ENCODE peak calls at places on chromosome 9, in seven cellular contexts. T is HepG2; E is CD8-positive, alpha-beta T cell; I is CD8-positive, alpha-beta memory T cell; F is brain microvascular endothelial cell; G is neuronal stem cell; D is dorsolateral prefrontal cortex. N is an unnamed sample.

GRCh38 chr9:4306066-4306787 is 6.4 kb upstream of the GLIS3 start:
- DNase-seq in T (peak; percentile 71), E (no peak), I (no peak), D (no peak), G (no peak), F (peak; percentile 41), N (no peak)

GRCh38 chr9:78074385-78075291 is 43.0 kb upstream of the GNAQ start:
- DNase-seq in F (no peak), E (no peak), D (no peak), I (peak; percentile 22), T (no peak), G (no peak), N (no peak)

GRCh38 chr9:4058931-4059330 is 240.9 kb downstream of the GLIS3 start:
- DNase-seq in D (no peak), T (no peak), F (no peak), E (no peak), G (no peak), I (no peak), N (no peak)

GRCh38 chr9:101629624-101630023 is 34.9 kb upstream of the PPP3R2 start:
- DNase-seq in F (no peak), E (no peak), T (no peak), G (no peak), I (no peak), D (no peak), N (no peak)

GRCh38 chr9:92463989-92464388 is 18.3 kb downstream of the ASPN start:
- DNase-seq in T (no peak), I (no peak), F (peak; percentile 70), D (no peak), E (no peak), G (no peak), N (no peak)

GRCh38 chr9:19785230-19785629 is 3.6 kb downstream of the SLC24A2 start:
- DNase-seq in D (no peak), F (no peak), E (no peak), T (no peak), I (no peak), G (no peak), N (no peak)

GRCh38 chr9:72478993-72479392 is 42.4 kb upstream of the TMC1 start:
- DNase-seq in I (no peak), E (no peak), D (no peak), F (no peak), G (no peak), T (no peak), N (no peak)

GRCh38 chr9:119289740-119290139 is 79.5 kb downstream of the BRINP1 start:
- DNase-seq in G (peak; percentile 64), T (peak; percentile 32), F (peak; percentile 20), E (no peak), D (no peak), I (no peak), N (no peak)

GRCh38 chr9:35481347-35481975 is 8.4 kb upstream of the RUSC2 start:
- DNase-seq in T (peak; percentile 54), G (no peak), D (no peak), I (no peak), F (peak; percentile 71), E (no peak), N (no peak)

GRCh38 chr9:95753762-95754465 is 121.6 kb upstream of the ERCC6L2 start:
- DNase-seq in F (no peak), E (no peak), D (no peak), I (no peak), G (no peak), T (no peak), N (no peak)

GRCh38 chr9:136664799-136665082 is 2.0 kb downstream of the EGFL7 start:
- DNase-seq in G (no peak), E (no peak), I (no peak), D (no peak), F (no peak), T (no peak), N (no peak)

GRCh38 chr9:136666364-136667216 is 3.9 kb downstream of the EGFL7 start:
- DNase-seq in I (no peak), F (no peak), T (no peak), D (no peak), E (no peak), G (no peak), N (no peak)

GRCh38 chr9:136664000-136664798 is 1.5 kb downstream of the EGFL7 start:
- DNase-seq in D (no peak), T (no peak), I (no peak), F (no peak), G (no peak), E (no peak), N (no peak)

GRCh38 chr9:136665704-136666363 is 3.1 kb downstream of the EGFL7 start:
- DNase-seq in D (no peak), E (no peak), T (no peak), G (no peak), F (no peak), I (no peak), N (no peak)

GRCh38 chr9:136665111-136665703 is 2.5 kb downstream of the EGFL7 start:
- DNase-seq in D (no peak), G (peak; percentile 35), F (no peak), E (peak; percentile 27), I (no peak), T (no peak), N (no peak)
- H3K27me3 ChIP-seq in D (no peaks in the 10 kb centered on the region), G (no peaks in the 10 kb centered on the region), F (no peaks in the 10 kb centered on the region), E (peaks cover 8% of the 10 kb centered on the region), I (peaks cover 11% of the 10 kb centered on the region), T (peaks cover 86% of the 10 kb centered on the region), N (no peaks in the 10 kb centered on the region)

GRCh38 chr9:33677506-33677809 is 117.9 kb upstream of the PRSS3 start:
- DNase-seq in I (no peak), G (no peak), D (no peak), F (no peak), T (no peak), E (no peak), N (no peak)
- H3K4me3 ChIP-seq in I (peak overlapping the region; percentile 19), G (peak overlapping the region; percentile 47), D (peak overlapping the region; percentile 75), F (peak overlapping the region; percentile 53), T (no peak overlapping the region), E (peak overlapping the region; percentile 43), N (peak overlapping the region; percentile 63)

GRCh38 chr9:127529671-127530070 is 78.4 kb downstream of the LRSAM1 start:
- DNase-seq in T (no peak), G (no peak), E (no peak), D (no peak), F (no peak), I (no peak), N (no peak)
- H3K27ac ChIP-seq in T (no peak overlapping the region), G (no peak overlapping the region), E (no peak overlapping the region), D (no peak overlapping the region), F (no peak overlapping the region), I (no peak overlapping the region), N (no peak overlapping the region)

DNA sequence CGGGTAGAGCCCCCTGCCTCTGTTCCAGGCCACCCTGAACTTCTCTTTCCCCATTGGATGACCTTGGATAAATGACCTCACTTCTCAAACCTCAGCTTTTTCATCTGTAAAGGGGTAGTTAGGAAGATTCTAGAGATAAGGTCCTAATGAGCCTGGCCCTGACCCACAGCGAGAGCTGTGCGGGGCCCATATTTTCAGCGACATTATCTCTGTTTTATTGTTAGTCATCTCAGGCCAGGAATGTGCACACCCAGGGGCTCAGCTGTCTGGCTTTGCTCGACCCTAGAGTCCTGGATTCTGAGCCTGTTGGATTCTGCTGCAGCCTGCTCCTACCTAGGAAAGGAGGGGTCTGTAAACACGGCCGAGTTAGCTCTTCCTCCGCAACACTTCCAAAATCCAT is 81.2 kb upstream of the LMX1B start:
- DNase-seq in D (no peak), T (no peak), I (no peak), G (no peak), F (no peak), E (no peak), N (no peak)
- H3K27me3 ChIP-seq in D (no peaks in the 10 kb centered on the region), T (no peaks in the 10 kb centered on the region), I (peaks cover 5% of the 10 kb centered on the region), G (no peaks in the 10 kb centered on the region), F (peaks cover 45% of the 10 kb centered on the region), E (no peaks in the 10 kb centered on the region), N (no peaks in the 10 kb centered on the region)

GRCh38 chr9:109113239-109113638 is 6.5 kb downstream of the TMEM245 start:
- DNase-seq in G (no peak), F (no peak), I (no peak), E (no peak), T (no peak), D (no peak), N (no peak)

GRCh38 chr9:109109962-109110325 is 9.8 kb downstream of the TMEM245 start:
- DNase-seq in G (no peak), E (no peak), F (no peak), I (no peak), D (no peak), T (peak; percentile 60), N (no peak)

GRCh38 chr9:109108318-109108717 is 11.4 kb downstream of the TMEM245 start:
- DNase-seq in G (no peak), I (no peak), F (peak; percentile 53), D (no peak), E (no peak), T (no peak), N (no peak)

GRCh38 chr9:109110326-109111014 is 9.3 kb downstream of the TMEM245 start:
- DNase-seq in T (no peak), F (peak; percentile 27), E (no peak), D (no peak), G (no peak), I (peak; percentile 39), N (no peak)

GRCh38 chr9:109107402-109108240 is 12.1 kb downstream of the TMEM245 start:
- DNase-seq in F (peak; percentile 79), T (peak; percentile 33), D (no peak), E (peak; percentile 16), I (no peak), G (no peak), N (no peak)
- H3K4me3 ChIP-seq in F (peak overlapping the region; percentile 16), T (no peak overlapping the region), D (no peak overlapping the region), E (no peak overlapping the region), I (no peak overlapping the region), G (no peak overlapping the region), N (no peak overlapping the region)

GRCh38 chr9:129761293-129761900 is 8.6 kb upstream of the PTGES start:
- DNase-seq in E (no peak), G (no peak), F (peak; percentile 60), I (no peak), D (no peak), T (no peak), N (no peak)
- H3K27ac ChIP-seq in E (no peak overlapping the region), G (no peak overlapping the region), F (peak overlapping the region; percentile 92), I (no peak overlapping the region), D (no peak overlapping the region), T (no peak overlapping the region), N (no peak overlapping the region)

DNA sequence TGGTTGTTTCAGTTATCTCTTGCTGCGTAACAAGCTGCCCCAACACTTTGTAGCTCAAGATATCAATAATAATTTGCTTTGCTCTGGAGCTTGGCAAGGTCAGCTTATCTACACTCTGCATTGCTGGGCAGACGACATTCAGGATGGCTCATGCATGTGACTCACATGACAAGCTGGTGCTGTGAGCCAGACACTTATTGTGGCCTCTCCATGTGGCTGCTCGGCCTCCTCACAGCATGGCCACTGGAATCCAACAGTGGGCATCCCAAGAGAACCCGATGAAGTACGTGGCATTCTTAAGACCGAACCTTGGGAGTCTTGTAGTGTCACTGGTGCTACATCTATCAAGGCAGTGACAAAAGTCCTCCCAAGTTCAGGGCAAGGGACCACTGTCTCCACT is 94.2 kb upstream of the MVB12B start:
- DNase-seq in T (no peak), D (no peak), I (no peak), G (no peak), F (no peak), E (no peak), N (no peak)
- H3K27me3 ChIP-seq in T (peaks cover 72% of the 10 kb centered on the region), D (no peaks in the 10 kb centered on the region), I (peaks cover 4% of the 10 kb centered on the region), G (no peaks in the 10 kb centered on the region), F (no peaks in the 10 kb centered on the region), E (no peaks in the 10 kb centered on the region), N (no peaks in the 10 kb centered on the region)

N was measured in iPS DF 6.9.